ENCODE peak calls at places on chromosomes 12 and 14, in five cellular contexts. V is activated CD4-positive, CD25-positive, alpha-beta regulatory T cell; R is fibroblast of the conjunctiva; Y is BE2C; B is stimulated activated CD8-positive, alpha-beta memory T cell treated with anti-CD3 and anti-CD28 coated beads, Interleukin-15, amount 100 ng/mL, for 24 hours. E is an unnamed sample.

GRCh38 chr12:123614531-123614930 is 12.6 kb downstream of the DDX55 start:
- DNase-seq in V (no peak), R (peak; percentile 14), Y (no peak), B (no peak), E (no peak)

GRCh38 chr14:36096090-36096489 is 80.4 kb downstream of the PTCSC3 start:
- DNase-seq in V (no peak), R (peak; percentile 5), Y (no peak), B (no peak), E (no peak)

GRCh38 chr12:70960484-70960883 is 39.9 kb upstream of the PTPRR start:
- DNase-seq in V (no peak), R (no peak), Y (no peak), B (no peak), E (no peak)

GRCh38 chr12:46550266-46550879 is 177.8 kb upstream of the SLC38A2 start:
- DNase-seq in V (no peak), R (no peak), Y (no peak), B (no peak), E (no peak)

GRCh38 chr12:8504351-8504750 is 9.0 kb upstream of the CLEC4D start:
- DNase-seq in V (no peak), R (no peak), Y (no peak), B (no peak), E (no peak)

GRCh38 chr14:99690636-99691035 is 6.5 kb downstream of the CYP46A1 start:
- DNase-seq in V (no peak), R (no peak), Y (no peak), B (no peak), E (no peak)

GRCh38 chr12:126811401-126811800 is 1455.6 kb upstream of the TMEM132C start:
- DNase-seq in V (no peak), R (no peak), Y (no peak), B (no peak), E (no peak)

GRCh38 chr12:103645202-103645601 is 58.1 kb downstream of the STAB2 start:
- DNase-seq in V (no peak), R (no peak), Y (no peak), B (no peak), E (no peak)

GRCh38 chr12:106138646-106139421 is at the start of gene NUAK1:
- DNase-seq in V (no peak), R (no peak), Y (peak; percentile 56), B (no peak), E (peak; percentile 67)

GRCh38 chr14:100341301-100342031 is 18.3 kb downstream of the SLC25A47 start:
- DNase-seq in V (no peak), R (peak; percentile 22), Y (no peak), B (no peak), E (no peak)

GRCh38 chr14:105537580-105538474 is 11.4 kb downstream of the TMEM121 start:
- DNase-seq in V (peak; percentile 44), R (no peak), Y (peak; percentile 68), B (peak; percentile 63), E (no peak)

GRCh38 chr12:125882141-125882540 is 816.9 kb downstream of the AACS start:
- DNase-seq in V (no peak), R (no peak), Y (no peak), B (no peak), E (no peak)

GRCh38 chr14:69673099-69673498 is 61.7 kb downstream of the SUSD6 start:
- DNase-seq in V (no peak), R (no peak), Y (no peak), B (no peak), E (no peak)

GRCh38 chr14:50871914-50872732 is at the start of gene ABHD12B:
- DNase-seq in V (no peak), R (no peak), Y (peak; percentile 23), B (no peak), E (no peak)

GRCh38 chr14:61766136-61766535 is 3.9 kb downstream of the SNAPC1 start:
- DNase-seq in V (no peak), R (no peak), Y (no peak), B (no peak), E (no peak)

GRCh38 chr12:131132118-131132892 is 178.6 kb downstream of the ADGRD1 start:
- DNase-seq in V (peak; percentile 48), R (peak; percentile 71), Y (peak; percentile 88), B (peak; percentile 70), E (peak; percentile 87)

E was measured in Caco-2.